ENCODE peak calls at places on chromosome X, in ten cellular contexts. U, F, B, Y, T, G, R, M, K and Z are unnamed samples.
A peak's percentile ranks its signal among the peaks of the same experiment; 100 is the strongest.

GRCh38 chrX:126238220-126238619 is 72.1 kb upstream of the DCAF12L2 start:
- DNase-seq in U (no peak), F (no peak), B (no peak), Y (no peak), T (no peak), G (no peak), R (no peak), M (no peak), K (no peak), Z (no peak)

GRCh38 chrX:40104649-40105015 is 6.9 kb upstream of the BCOR start:
- DNase-seq in U (no peak), F (no peak), B (no peak), Y (no peak), T (peak; percentile 54), G (peak; percentile 78), R (no peak), M (no peak), K (no peak), Z (no peak)

GRCh38 chrX:132740316-132741123 is 217.9 kb downstream of the HS6ST2 start:
- DNase-seq in U (no peak), F (no peak), B (no peak), Y (no peak), T (no peak), G (peak; percentile 41), R (no peak), M (no peak), K (no peak), Z (no peak)

GRCh38 chrX:48971325-48972213 is at the start of gene KCND1:
- DNase-seq in U (peak; percentile 9), F (no peak), B (peak; percentile 24), Y (peak; percentile 36), T (no peak), G (peak; percentile 96), R (peak; percentile 77), M (no peak), K (no peak), Z (peak; percentile 75)

GRCh38 chrX:22087158-22087557 is 55.0 kb downstream of the PHEX start:
- DNase-seq in U (no peak), F (no peak), B (no peak), Y (no peak), T (no peak), G (no peak), R (no peak), M (no peak), K (no peak), Z (no peak)

GRCh38 chrX:131650637-131651410 is 107.0 kb downstream of the OR13H1 start:
- DNase-seq in U (no peak), F (no peak), B (no peak), Y (no peak), T (no peak), G (no peak), R (peak; percentile 23), M (no peak), K (no peak), Z (peak; percentile 78)

GRCh38 chrX:149374751-149375150 is 130.4 kb downstream of the IDS start:
- DNase-seq in U (no peak), F (no peak), B (no peak), Y (no peak), T (peak; percentile 38), G (no peak), R (peak; percentile 64), M (no peak), K (no peak), Z (peak; percentile 53)

GRCh38 chrX:44980883-44981282 is 107.9 kb downstream of the KDM6A start:
- DNase-seq in U (no peak), F (no peak), B (no peak), Y (no peak), T (no peak), G (no peak), R (no peak), M (no peak), K (no peak), Z (no peak)

GRCh38 chrX:97639526-97639925 is 755.8 kb downstream of the RPA4 start:
- DNase-seq in U (no peak), F (no peak), B (no peak), Y (no peak), T (no peak), G (peak; percentile 67), R (no peak), M (no peak), K (no peak), Z (no peak)

GRCh38 chrX:29940750-29941149 is 274.6 kb upstream of the MAGEB2 start:
- DNase-seq in U (no peak), F (no peak), B (no peak), Y (no peak), T (no peak), G (no peak), R (no peak), M (no peak), K (no peak), Z (no peak)

GRCh38 chrX:34119122-34119521 is 13.0 kb downstream of the FAM47A start:
- DNase-seq in U (no peak), F (no peak), B (no peak), Y (no peak), T (no peak), G (no peak), R (no peak), M (no peak), K (no peak), Z (no peak)

GRCh38 chrX:20038966-20039365 is 48.1 kb upstream of the BCLAF3 start:
- DNase-seq in U (no peak), F (no peak), B (no peak), Y (no peak), T (no peak), G (no peak), R (no peak), M (no peak), K (no peak), Z (no peak)

GRCh38 chrX:77510007-77510406 is 62.8 kb downstream of the FGF16 start:
- DNase-seq in U (no peak), F (no peak), B (no peak), Y (no peak), T (no peak), G (no peak), R (peak; percentile 16), M (no peak), K (no peak), Z (peak; percentile 62)

GRCh38 chrX:40006025-40007017 is 91.4 kb downstream of the BCOR start:
- DNase-seq in U (no peak), F (no peak), B (no peak), Y (no peak), T (no peak), G (peak; percentile 91), R (peak; percentile 72), M (no peak), K (no peak), Z (no peak)

GRCh38 chrX:19956923-19957322 is 33.9 kb downstream of the BCLAF3 start:
- DNase-seq in U (no peak), F (no peak), B (no peak), Y (no peak), T (peak; percentile 19), G (no peak), R (no peak), M (no peak), K (no peak), Z (peak; percentile 5)

GRCh38 chrX:39757971-39758370 is 339.8 kb downstream of the BCOR start:
- DNase-seq in U (no peak), F (no peak), B (no peak), Y (no peak), T (peak; percentile 40), G (no peak), R (peak; percentile 65), M (no peak), K (no peak), Z (no peak)

GRCh38 chrX:36160056-36160455 is 240.5 kb downstream of the CFAP47 start:
- DNase-seq in U (no peak), F (no peak), B (no peak), Y (no peak), T (no peak), G (no peak), R (no peak), M (no peak), K (no peak), Z (peak; percentile 84)

GRCh38 chrX:63764946-63765345 is 20.1 kb downstream of the ARHGEF9 start:
- DNase-seq in U (no peak), F (no peak), B (no peak), Y (no peak), T (no peak), G (no peak), R (peak; percentile 56), M (no peak), K (no peak), Z (peak; percentile 83)

GRCh38 chrX:2933125-2933900 is 4.2 kb upstream of the ARSD start:
- DNase-seq in U (no peak), F (no peak), B (no peak), Y (no peak), T (no peak), G (no peak), R (peak; percentile 43), M (no peak), K (no peak), Z (no peak)

GRCh38 chrX:66553973-66554372 is 84.9 kb downstream of the EDA2R start:
- DNase-seq in U (no peak), F (no peak), B (no peak), Y (no peak), T (no peak), G (no peak), R (no peak), M (no peak), K (no peak), Z (no peak)

GRCh38 chrX:106921637-106922036 is 1.4 kb downstream of the CLDN2 start:
- DNase-seq in U (no peak), F (no peak), B (no peak), Y (no peak), T (no peak), G (no peak), R (no peak), M (no peak), K (no peak), Z (no peak)

GRCh38 chrX:460823-461640 is 74.3 kb upstream of the PPP2R3B start:
- DNase-seq in U (no peak), F (no peak), B (no peak), Y (no peak), T (no peak), G (no peak), R (no peak), M (no peak), K (no peak), Z (no peak)

GRCh38 chrX:37745835-37746234 is 34.0 kb upstream of the CYBB start:
- DNase-seq in U (no peak), F (no peak), B (no peak), Y (no peak), T (no peak), G (no peak), R (no peak), M (no peak), K (no peak), Z (no peak)

GRCh38 chrX:107714196-107714811 is 61.3 kb downstream of the TSC22D3 start:
- DNase-seq in U (no peak), F (no peak), B (no peak), Y (no peak), T (no peak), G (no peak), R (no peak), M (no peak), K (no peak), Z (no peak)

GRCh38 chrX:50779694-50780093 is 34.3 kb downstream of the SHROOM4 start:
- DNase-seq in U (no peak), F (no peak), B (peak; percentile 3), Y (no peak), T (no peak), G (no peak), R (peak; percentile 1), M (no peak), K (no peak), Z (no peak)

GRCh38 chrX:154750301-154751120 is at the start of gene GAB3:
- DNase-seq in U (no peak), F (no peak), B (no peak), Y (peak; percentile 23), T (no peak), G (peak; percentile 66), R (peak; percentile 36), M (peak; percentile 42), K (no peak), Z (no peak)

GRCh38 chrX:13985697-13986435 is 43.8 kb downstream of the GEMIN8 start:
- DNase-seq in U (no peak), F (no peak), B (no peak), Y (no peak), T (no peak), G (no peak), R (no peak), M (no peak), K (no peak), Z (no peak)

GRCh38 chrX:2589186-2590020 is 88.6 kb upstream of the DHRSX start:
- DNase-seq in U (no peak), F (no peak), B (no peak), Y (no peak), T (peak; percentile 46), G (no peak), R (no peak), M (no peak), K (no peak), Z (no peak)